ENCODE peak calls at places on chromosome 16, in six cellular contexts. One of them, this sample, is unnamed.

GRCh38 chr16:55480228-55480655 is 1.2 kb downstream of the MMP2 start:
- DNase-seq in cardiac muscle cell: peak
- DNase-seq in stimulated activated CD8-positive, alpha-beta memory T cell treated with anti-CD3 and anti-CD28 coated beads, Interleukin-7, amount 100 ng/mL, for 4 hours: no peak
- DNase-seq in epithelial cell of esophagus: peak
- DNase-seq in posterior cingulate gyrus: peak
- DNase-seq in hippocampal formation: peak
- DNase-seq in this sample: peak

GRCh38 chr16:27273670-27274522 is 5.3 kb upstream of the NSMCE1 start:
- DNase-seq in hippocampal formation: no peak
- DNase-seq in posterior cingulate gyrus: no peak
- DNase-seq in epithelial cell of esophagus: no peak
- DNase-seq in cardiac muscle cell: no peak
- DNase-seq in stimulated activated CD8-positive, alpha-beta memory T cell treated with anti-CD3 and anti-CD28 coated beads, Interleukin-7, amount 100 ng/mL, for 4 hours: peak
- DNase-seq in this sample: peak

GRCh38 chr16:8055761-8056160 is 534.5 kb downstream of the TMEM114 start:
- DNase-seq in cardiac muscle cell: no peak
- DNase-seq in hippocampal formation: no peak
- DNase-seq in posterior cingulate gyrus: no peak
- DNase-seq in stimulated activated CD8-positive, alpha-beta memory T cell treated with anti-CD3 and anti-CD28 coated beads, Interleukin-7, amount 100 ng/mL, for 4 hours: no peak
- DNase-seq in epithelial cell of esophagus: no peak
- DNase-seq in this sample: no peak

GRCh38 chr16:11470676-11471415 is 115.9 kb downstream of the LITAF start:
- DNase-seq in cardiac muscle cell: peak
- DNase-seq in stimulated activated CD8-positive, alpha-beta memory T cell treated with anti-CD3 and anti-CD28 coated beads, Interleukin-7, amount 100 ng/mL, for 4 hours: no peak
- DNase-seq in epithelial cell of esophagus: peak
- DNase-seq in posterior cingulate gyrus: no peak
- DNase-seq in hippocampal formation: no peak
- DNase-seq in this sample: no peak

GRCh38 chr16:65667013-65667578 is 545.2 kb upstream of the CDH11 start:
- DNase-seq in hippocampal formation: no peak
- DNase-seq in cardiac muscle cell: peak
- DNase-seq in posterior cingulate gyrus: no peak
- DNase-seq in stimulated activated CD8-positive, alpha-beta memory T cell treated with anti-CD3 and anti-CD28 coated beads, Interleukin-7, amount 100 ng/mL, for 4 hours: no peak
- DNase-seq in epithelial cell of esophagus: peak
- DNase-seq in this sample: no peak

GRCh38 chr16:56298948-56299602 is 107.8 kb downstream of the GNAO1 start:
- DNase-seq in hippocampal formation: peak
- DNase-seq in posterior cingulate gyrus: peak
- DNase-seq in stimulated activated CD8-positive, alpha-beta memory T cell treated with anti-CD3 and anti-CD28 coated beads, Interleukin-7, amount 100 ng/mL, for 4 hours: no peak
- DNase-seq in epithelial cell of esophagus: no peak
- DNase-seq in cardiac muscle cell: no peak
- DNase-seq in this sample: peak

GRCh38 chr16:55046513-55046912 is 115.8 kb downstream of the IRX5 start:
- DNase-seq in cardiac muscle cell: no peak
- DNase-seq in stimulated activated CD8-positive, alpha-beta memory T cell treated with anti-CD3 and anti-CD28 coated beads, Interleukin-7, amount 100 ng/mL, for 4 hours: no peak
- DNase-seq in hippocampal formation: no peak
- DNase-seq in posterior cingulate gyrus: no peak
- DNase-seq in epithelial cell of esophagus: no peak
- DNase-seq in this sample: no peak

GRCh38 chr16:54244061-54244886 is 42.3 kb downstream of the IRX3 start:
- DNase-seq in cardiac muscle cell: no peak
- DNase-seq in stimulated activated CD8-positive, alpha-beta memory T cell treated with anti-CD3 and anti-CD28 coated beads, Interleukin-7, amount 100 ng/mL, for 4 hours: no peak
- DNase-seq in posterior cingulate gyrus: no peak
- DNase-seq in epithelial cell of esophagus: no peak
- DNase-seq in hippocampal formation: no peak
- DNase-seq in this sample: no peak

GRCh38 chr16:27922433-27922832 is 141.1 kb downstream of the GSG1L start:
- DNase-seq in hippocampal formation: no peak
- DNase-seq in cardiac muscle cell: peak
- DNase-seq in epithelial cell of esophagus: no peak
- DNase-seq in stimulated activated CD8-positive, alpha-beta memory T cell treated with anti-CD3 and anti-CD28 coated beads, Interleukin-7, amount 100 ng/mL, for 4 hours: no peak
- DNase-seq in posterior cingulate gyrus: no peak
- DNase-seq in this sample: no peak

GRCh38 chr16:23428351-23428750 is 24.6 kb downstream of the COG7 start:
- DNase-seq in stimulated activated CD8-positive, alpha-beta memory T cell treated with anti-CD3 and anti-CD28 coated beads, Interleukin-7, amount 100 ng/mL, for 4 hours: no peak
- DNase-seq in cardiac muscle cell: peak
- DNase-seq in epithelial cell of esophagus: peak
- DNase-seq in hippocampal formation: no peak
- DNase-seq in posterior cingulate gyrus: no peak
- DNase-seq in this sample: no peak

GRCh38 chr16:84406006-84406963 is 37.9 kb downstream of the ATP2C2 start:
- DNase-seq in stimulated activated CD8-positive, alpha-beta memory T cell treated with anti-CD3 and anti-CD28 coated beads, Interleukin-7, amount 100 ng/mL, for 4 hours: no peak
- DNase-seq in hippocampal formation: peak
- DNase-seq in epithelial cell of esophagus: no peak
- DNase-seq in cardiac muscle cell: no peak
- DNase-seq in posterior cingulate gyrus: peak
- DNase-seq in this sample: no peak

GRCh38 chr16:383326-384020 is 1.7 kb upstream of the PGAP6 start:
- DNase-seq in stimulated activated CD8-positive, alpha-beta memory T cell treated with anti-CD3 and anti-CD28 coated beads, Interleukin-7, amount 100 ng/mL, for 4 hours: no peak
- DNase-seq in hippocampal formation: no peak
- DNase-seq in cardiac muscle cell: no peak
- DNase-seq in epithelial cell of esophagus: peak
- DNase-seq in posterior cingulate gyrus: no peak
- DNase-seq in this sample: peak

GRCh38 chr16:8402981-8403853 is 187.1 kb downstream of the TMEM114 start:
- DNase-seq in posterior cingulate gyrus: no peak
- DNase-seq in epithelial cell of esophagus: no peak
- DNase-seq in hippocampal formation: no peak
- DNase-seq in stimulated activated CD8-positive, alpha-beta memory T cell treated with anti-CD3 and anti-CD28 coated beads, Interleukin-7, amount 100 ng/mL, for 4 hours: no peak
- DNase-seq in cardiac muscle cell: no peak
- DNase-seq in this sample: no peak

GRCh38 chr16:27237229-27238015 is 31.1 kb downstream of the NSMCE1 start:
- DNase-seq in cardiac muscle cell: peak
- DNase-seq in epithelial cell of esophagus: no peak
- DNase-seq in hippocampal formation: no peak
- DNase-seq in posterior cingulate gyrus: no peak
- DNase-seq in stimulated activated CD8-positive, alpha-beta memory T cell treated with anti-CD3 and anti-CD28 coated beads, Interleukin-7, amount 100 ng/mL, for 4 hours: peak
- DNase-seq in this sample: no peak

GRCh38 chr16:86567701-86568571 is 1.3 kb downstream of the FOXC2 start:
- DNase-seq in epithelial cell of esophagus: peak
- DNase-seq in stimulated activated CD8-positive, alpha-beta memory T cell treated with anti-CD3 and anti-CD28 coated beads, Interleukin-7, amount 100 ng/mL, for 4 hours: no peak
- DNase-seq in hippocampal formation: no peak
- DNase-seq in posterior cingulate gyrus: no peak
- DNase-seq in cardiac muscle cell: peak
- DNase-seq in this sample: peak

GRCh38 chr16:17748005-17748719 is 277.4 kb upstream of the XYLT1 start:
- DNase-seq in hippocampal formation: no peak
- DNase-seq in stimulated activated CD8-positive, alpha-beta memory T cell treated with anti-CD3 and anti-CD28 coated beads, Interleukin-7, amount 100 ng/mL, for 4 hours: no peak
- DNase-seq in posterior cingulate gyrus: no peak
- DNase-seq in epithelial cell of esophagus: no peak
- DNase-seq in cardiac muscle cell: no peak
- DNase-seq in this sample: no peak

GRCh38 chr16:15836965-15837611 is 19.7 kb downstream of the MYH11 start:
- DNase-seq in posterior cingulate gyrus: no peak
- DNase-seq in hippocampal formation: no peak
- DNase-seq in epithelial cell of esophagus: no peak
- DNase-seq in stimulated activated CD8-positive, alpha-beta memory T cell treated with anti-CD3 and anti-CD28 coated beads, Interleukin-7, amount 100 ng/mL, for 4 hours: no peak
- DNase-seq in cardiac muscle cell: no peak
- DNase-seq in this sample: no peak

GRCh38 chr16:30142672-30143346 is 19.8 kb upstream of the MAPK3 start:
- DNase-seq in cardiac muscle cell: no peak
- DNase-seq in stimulated activated CD8-positive, alpha-beta memory T cell treated with anti-CD3 and anti-CD28 coated beads, Interleukin-7, amount 100 ng/mL, for 4 hours: no peak
- DNase-seq in hippocampal formation: no peak
- DNase-seq in posterior cingulate gyrus: no peak
- DNase-seq in epithelial cell of esophagus: no peak
- DNase-seq in this sample: no peak

GRCh38 chr16:30349695-30350094 is 5.4 kb downstream of the CD2BP2 start:
- DNase-seq in cardiac muscle cell: no peak
- DNase-seq in hippocampal formation: no peak
- DNase-seq in epithelial cell of esophagus: no peak
- DNase-seq in stimulated activated CD8-positive, alpha-beta memory T cell treated with anti-CD3 and anti-CD28 coated beads, Interleukin-7, amount 100 ng/mL, for 4 hours: no peak
- DNase-seq in posterior cingulate gyrus: no peak
- DNase-seq in this sample: peak

GRCh38 chr16:85567101-85567866 is 45.8 kb upstream of the GSE1 start:
- DNase-seq in posterior cingulate gyrus: no peak
- DNase-seq in stimulated activated CD8-positive, alpha-beta memory T cell treated with anti-CD3 and anti-CD28 coated beads, Interleukin-7, amount 100 ng/mL, for 4 hours: no peak
- DNase-seq in epithelial cell of esophagus: no peak
- DNase-seq in cardiac muscle cell: no peak
- DNase-seq in hippocampal formation: no peak
- DNase-seq in this sample: no peak

GRCh38 chr16:5354645-5355044 is 257.1 kb upstream of the EEF2KMT start:
- DNase-seq in epithelial cell of esophagus: no peak
- DNase-seq in posterior cingulate gyrus: no peak
- DNase-seq in hippocampal formation: no peak
- DNase-seq in cardiac muscle cell: no peak
- DNase-seq in stimulated activated CD8-positive, alpha-beta memory T cell treated with anti-CD3 and anti-CD28 coated beads, Interleukin-7, amount 100 ng/mL, for 4 hours: no peak
- DNase-seq in this sample: no peak

GRCh38 chr16:79607587-79607986 is 7.0 kb upstream of the MAF start:
- DNase-seq in hippocampal formation: no peak
- DNase-seq in posterior cingulate gyrus: no peak
- DNase-seq in cardiac muscle cell: peak
- DNase-seq in stimulated activated CD8-positive, alpha-beta memory T cell treated with anti-CD3 and anti-CD28 coated beads, Interleukin-7, amount 100 ng/mL, for 4 hours: no peak
- DNase-seq in epithelial cell of esophagus: peak
- DNase-seq in this sample: peak

GRCh38 chr16:15650698-15651161 is 685 bp downstream of the NDE1 start:
- DNase-seq in posterior cingulate gyrus: no peak
- DNase-seq in epithelial cell of esophagus: no peak
- DNase-seq in stimulated activated CD8-positive, alpha-beta memory T cell treated with anti-CD3 and anti-CD28 coated beads, Interleukin-7, amount 100 ng/mL, for 4 hours: no peak
- DNase-seq in cardiac muscle cell: peak
- DNase-seq in hippocampal formation: no peak
- DNase-seq in this sample: peak

GRCh38 chr16:4753227-4753626 is 13.7 kb downstream of the ZNF500 start:
- DNase-seq in hippocampal formation: no peak
- DNase-seq in posterior cingulate gyrus: no peak
- DNase-seq in stimulated activated CD8-positive, alpha-beta memory T cell treated with anti-CD3 and anti-CD28 coated beads, Interleukin-7, amount 100 ng/mL, for 4 hours: no peak
- DNase-seq in epithelial cell of esophagus: no peak
- DNase-seq in cardiac muscle cell: no peak
- DNase-seq in this sample: no peak

GRCh38 chr16:19118938-19119431 is 5.2 kb downstream of the ITPRIPL2 start:
- DNase-seq in epithelial cell of esophagus: peak
- DNase-seq in stimulated activated CD8-positive, alpha-beta memory T cell treated with anti-CD3 and anti-CD28 coated beads, Interleukin-7, amount 100 ng/mL, for 4 hours: no peak
- DNase-seq in hippocampal formation: no peak
- DNase-seq in cardiac muscle cell: peak
- DNase-seq in posterior cingulate gyrus: no peak
- DNase-seq in this sample: peak

GRCh38 chr16:28880589-28880915 is 2.3 kb downstream of the ATP2A1 start:
- DNase-seq in cardiac muscle cell: no peak
- DNase-seq in stimulated activated CD8-positive, alpha-beta memory T cell treated with anti-CD3 and anti-CD28 coated beads, Interleukin-7, amount 100 ng/mL, for 4 hours: no peak
- DNase-seq in epithelial cell of esophagus: peak
- DNase-seq in posterior cingulate gyrus: no peak
- DNase-seq in hippocampal formation: no peak
- DNase-seq in this sample: no peak

GRCh38 chr16:58931436-58931835 is 197.3 kb upstream of the GOT2 start:
- DNase-seq in cardiac muscle cell: no peak
- DNase-seq in stimulated activated CD8-positive, alpha-beta memory T cell treated with anti-CD3 and anti-CD28 coated beads, Interleukin-7, amount 100 ng/mL, for 4 hours: no peak
- DNase-seq in posterior cingulate gyrus: no peak
- DNase-seq in epithelial cell of esophagus: no peak
- DNase-seq in hippocampal formation: no peak
- DNase-seq in this sample: no peak

GRCh38 chr16:85370881-85371651 is 242.1 kb upstream of the GSE1 start:
- DNase-seq in epithelial cell of esophagus: peak
- DNase-seq in cardiac muscle cell: no peak
- DNase-seq in posterior cingulate gyrus: no peak
- DNase-seq in hippocampal formation: no peak
- DNase-seq in stimulated activated CD8-positive, alpha-beta memory T cell treated with anti-CD3 and anti-CD28 coated beads, Interleukin-7, amount 100 ng/mL, for 4 hours: no peak
- DNase-seq in this sample: no peak

GRCh38 chr16:17414421-17414820 is 56.3 kb downstream of the XYLT1 start:
- DNase-seq in stimulated activated CD8-positive, alpha-beta memory T cell treated with anti-CD3 and anti-CD28 coated beads, Interleukin-7, amount 100 ng/mL, for 4 hours: no peak
- DNase-seq in epithelial cell of esophagus: no peak
- DNase-seq in posterior cingulate gyrus: no peak
- DNase-seq in hippocampal formation: no peak
- DNase-seq in cardiac muscle cell: no peak
- DNase-seq in this sample: no peak

GRCh38 chr16:85986931-85987749 is 88.2 kb downstream of the IRF8 start:
- DNase-seq in cardiac muscle cell: peak
- DNase-seq in stimulated activated CD8-positive, alpha-beta memory T cell treated with anti-CD3 and anti-CD28 coated beads, Interleukin-7, amount 100 ng/mL, for 4 hours: no peak
- DNase-seq in hippocampal formation: no peak
- DNase-seq in epithelial cell of esophagus: no peak
- DNase-seq in posterior cingulate gyrus: no peak
- DNase-seq in this sample: no peak

GRCh38 chr16:1620391-1620790 is 8.2 kb downstream of the CRAMP1 start:
- DNase-seq in hippocampal formation: no peak
- DNase-seq in cardiac muscle cell: no peak
- DNase-seq in epithelial cell of esophagus: no peak
- DNase-seq in posterior cingulate gyrus: no peak
- DNase-seq in stimulated activated CD8-positive, alpha-beta memory T cell treated with anti-CD3 and anti-CD28 coated beads, Interleukin-7, amount 100 ng/mL, for 4 hours: no peak
- DNase-seq in this sample: peak

GRCh38 chr16:678209-678857 is 1.9 kb upstream of the STUB1 start:
- DNase-seq in posterior cingulate gyrus: no peak
- DNase-seq in cardiac muscle cell: no peak
- DNase-seq in hippocampal formation: no peak
- DNase-seq in epithelial cell of esophagus: no peak
- DNase-seq in stimulated activated CD8-positive, alpha-beta memory T cell treated with anti-CD3 and anti-CD28 coated beads, Interleukin-7, amount 100 ng/mL, for 4 hours: no peak
- DNase-seq in this sample: no peak

GRCh38 chr16:1537763-1538289 is 4.4 kb downstream of the TMEM204 start:
- DNase-seq in epithelial cell of esophagus: no peak
- DNase-seq in stimulated activated CD8-positive, alpha-beta memory T cell treated with anti-CD3 and anti-CD28 coated beads, Interleukin-7, amount 100 ng/mL, for 4 hours: no peak
- DNase-seq in posterior cingulate gyrus: no peak
- DNase-seq in cardiac muscle cell: no peak
- DNase-seq in hippocampal formation: no peak
- DNase-seq in this sample: no peak

GRCh38 chr16:75247249-75247648 is 4.2 kb downstream of the BCAR1 start:
- DNase-seq in cardiac muscle cell: no peak
- DNase-seq in epithelial cell of esophagus: no peak
- DNase-seq in hippocampal formation: peak
- DNase-seq in posterior cingulate gyrus: peak
- DNase-seq in stimulated activated CD8-positive, alpha-beta memory T cell treated with anti-CD3 and anti-CD28 coated beads, Interleukin-7, amount 100 ng/mL, for 4 hours: no peak
- DNase-seq in this sample: no peak

GRCh38 chr16:84380405-84380804 is 12.1 kb downstream of the ATP2C2 start:
- DNase-seq in posterior cingulate gyrus: no peak
- DNase-seq in hippocampal formation: no peak
- DNase-seq in cardiac muscle cell: no peak
- DNase-seq in epithelial cell of esophagus: no peak
- DNase-seq in stimulated activated CD8-positive, alpha-beta memory T cell treated with anti-CD3 and anti-CD28 coated beads, Interleukin-7, amount 100 ng/mL, for 4 hours: no peak
- DNase-seq in this sample: no peak

GRCh38 chr16:12188674-12189249 is 212.2 kb downstream of the SNX29 start:
- DNase-seq in epithelial cell of esophagus: peak
- DNase-seq in stimulated activated CD8-positive, alpha-beta memory T cell treated with anti-CD3 and anti-CD28 coated beads, Interleukin-7, amount 100 ng/mL, for 4 hours: no peak
- DNase-seq in posterior cingulate gyrus: no peak
- DNase-seq in cardiac muscle cell: no peak
- DNase-seq in hippocampal formation: no peak
- DNase-seq in this sample: peak

GRCh38 chr16:82773018-82773417 is 146.2 kb downstream of the CDH13 start:
- DNase-seq in posterior cingulate gyrus: no peak
- DNase-seq in epithelial cell of esophagus: no peak
- DNase-seq in cardiac muscle cell: peak
- DNase-seq in hippocampal formation: no peak
- DNase-seq in stimulated activated CD8-positive, alpha-beta memory T cell treated with anti-CD3 and anti-CD28 coated beads, Interleukin-7, amount 100 ng/mL, for 4 hours: no peak
- DNase-seq in this sample: no peak

GRCh38 chr16:12162151-12162559 is 185.6 kb downstream of the SNX29 start:
- DNase-seq in hippocampal formation: no peak
- DNase-seq in stimulated activated CD8-positive, alpha-beta memory T cell treated with anti-CD3 and anti-CD28 coated beads, Interleukin-7, amount 100 ng/mL, for 4 hours: no peak
- DNase-seq in posterior cingulate gyrus: no peak
- DNase-seq in cardiac muscle cell: peak
- DNase-seq in epithelial cell of esophagus: no peak
- DNase-seq in this sample: no peak